ENCODE peak calls at places on chromosomes 2 and 18, in five cellular contexts. Z is lower lobe of right lung, I is HCT116, E is psoas muscle, M is dorsolateral prefrontal cortex. V is an unnamed sample.

GRCh38 chr2:80199504-80199903 is 105.0 kb downstream of the LRRTM1 start:
- DNase-seq in Z (no peak), I (no peak), E (no peak), M (no peak), V (no peak)

GRCh38 chr2:170886391-170886790 is 42.7 kb upstream of the GORASP2 start:
- DNase-seq in Z (no peak), I (no peak), E (no peak), M (no peak), V (no peak)

GRCh38 chr2:105539331-105539730 is 140.5 kb upstream of the FHL2 start:
- DNase-seq in Z (no peak), I (no peak), E (no peak), M (no peak), V (no peak)

GRCh38 chr2:218011641-218012040 is 8.8 kb upstream of the TNS1 start:
- DNase-seq in Z (no peak), I (no peak), E (no peak), M (no peak), V (no peak)

GRCh38 chr2:193751299-193751698 is 1556.6 kb upstream of the TMEFF2 start:
- DNase-seq in Z (no peak), I (no peak), E (no peak), M (no peak), V (no peak)

GRCh38 chr2:10957396-10957795 is 45.7 kb downstream of the KCNF1 start:
- DNase-seq in Z (no peak), I (no peak), E (no peak), M (no peak), V (no peak)

GRCh38 chr18:68769423-68769822 is 28.5 kb upstream of the CCDC102B start:
- DNase-seq in Z (no peak), I (no peak), E (no peak), M (no peak), V (no peak)

GRCh38 chr2:974054-974453 is 23.4 kb downstream of the SNTG2 start:
- DNase-seq in Z (no peak), I (no peak), E (no peak), M (no peak), V (no peak)

GRCh38 chr2:217366246-217366645 is 506.4 kb upstream of the TNP1 start:
- DNase-seq in Z (no peak), I (no peak), E (no peak), M (no peak), V (no peak)

GRCh38 chr2:96618599-96619283 is 19.4 kb downstream of the KANSL3 start:
- DNase-seq in Z (no peak), I (no peak), E (no peak), M (no peak), V (no peak)
- TF ChIP-seq CTCF in Z (no peak), I (no peak), E (no peak), M (no peak), V (no peak)

GRCh38 chr2:120348134-120349103 is 2.5 kb downstream of the INHBB start:
- DNase-seq in Z (no peak), I (no peak), E (no peak), M (no peak), V (no peak)
- H3K27me3 ChIP-seq in Z (peaks cover 53% of the 10 kb centered on the region), I (no peaks in the 10 kb centered on the region), E (no peaks in the 10 kb centered on the region), M (peaks cover 22% of the 10 kb centered on the region), V (no peaks in the 10 kb centered on the region)

GRCh38 chr2:168694876-168695275 is 107.6 kb upstream of the NOSTRIN start:
- DNase-seq in Z (no peak), I (no peak), E (no peak), M (no peak), V (no peak)

GRCh38 chr2:168699834-168700417 is 102.5 kb upstream of the NOSTRIN start:
- DNase-seq in Z (peak; percentile 67), I (no peak), E (peak; percentile 82), M (peak; percentile 76), V (peak; percentile 70)

GRCh38 chr2:168700615-168701245 is 101.7 kb upstream of the NOSTRIN start:
- DNase-seq in Z (no peak), I (no peak), E (no peak), M (no peak), V (no peak)

GRCh38 chr2:168698959-168699358 is 103.5 kb upstream of the NOSTRIN start:
- DNase-seq in Z (no peak), I (no peak), E (no peak), M (no peak), V (no peak)

GRCh38 chr2:168697668-168698121 is 104.7 kb upstream of the NOSTRIN start:
- DNase-seq in Z (no peak), I (no peak), E (no peak), M (no peak), V (no peak)
- TF ChIP-seq CTCF in Z (no peak), I (no peak), E (no peak), M (no peak), V (no peak)

DNA sequence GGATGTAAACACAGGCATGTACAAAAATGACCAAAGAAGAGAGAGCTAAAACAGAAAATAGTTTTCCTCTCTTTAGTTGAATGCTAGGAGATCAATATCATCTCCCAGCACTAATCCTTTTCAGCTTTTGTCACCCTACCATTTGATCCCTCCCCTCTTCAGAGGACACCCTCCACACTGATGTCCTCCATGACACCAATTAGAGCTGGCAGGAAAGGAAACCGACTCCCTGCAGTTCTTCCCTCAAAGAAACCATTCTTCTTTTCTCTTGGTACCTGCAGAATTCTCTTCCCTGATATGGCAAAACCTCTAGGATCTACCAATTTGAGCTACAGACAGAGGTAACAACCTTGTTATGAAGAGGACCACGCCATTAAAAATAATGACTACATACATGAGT is 5.3 kb downstream of the EPB41L3 start:
- DNase-seq in Z (no peak), I (no peak), E (no peak), M (no peak), V (no peak)
- H3K27me3 ChIP-seq in Z (no peaks in the 10 kb centered on the region), I (no peaks in the 10 kb centered on the region), E (no peaks in the 10 kb centered on the region), M (no peaks in the 10 kb centered on the region), V (no peaks in the 10 kb centered on the region)

GRCh38 chr2:240990266-240990529 is 8.2 kb upstream of the SNED1 start:
- DNase-seq in Z (no peak), I (no peak), E (no peak), M (peak; percentile 6), V (no peak)

GRCh38 chr2:240988571-240989271 is 9.7 kb upstream of the SNED1 start:
- DNase-seq in Z (peak; percentile 38), I (no peak), E (peak; percentile 44), M (no peak), V (no peak)

GRCh38 chr2:240988146-240988545 is 10.3 kb upstream of the SNED1 start:
- DNase-seq in Z (no peak), I (no peak), E (peak; percentile 44), M (no peak), V (no peak)

GRCh38 chr2:240990726-240991377 is 7.6 kb upstream of the SNED1 start:
- DNase-seq in Z (peak; percentile 47), I (no peak), E (peak; percentile 56), M (peak; percentile 22), V (no peak)

DNA sequence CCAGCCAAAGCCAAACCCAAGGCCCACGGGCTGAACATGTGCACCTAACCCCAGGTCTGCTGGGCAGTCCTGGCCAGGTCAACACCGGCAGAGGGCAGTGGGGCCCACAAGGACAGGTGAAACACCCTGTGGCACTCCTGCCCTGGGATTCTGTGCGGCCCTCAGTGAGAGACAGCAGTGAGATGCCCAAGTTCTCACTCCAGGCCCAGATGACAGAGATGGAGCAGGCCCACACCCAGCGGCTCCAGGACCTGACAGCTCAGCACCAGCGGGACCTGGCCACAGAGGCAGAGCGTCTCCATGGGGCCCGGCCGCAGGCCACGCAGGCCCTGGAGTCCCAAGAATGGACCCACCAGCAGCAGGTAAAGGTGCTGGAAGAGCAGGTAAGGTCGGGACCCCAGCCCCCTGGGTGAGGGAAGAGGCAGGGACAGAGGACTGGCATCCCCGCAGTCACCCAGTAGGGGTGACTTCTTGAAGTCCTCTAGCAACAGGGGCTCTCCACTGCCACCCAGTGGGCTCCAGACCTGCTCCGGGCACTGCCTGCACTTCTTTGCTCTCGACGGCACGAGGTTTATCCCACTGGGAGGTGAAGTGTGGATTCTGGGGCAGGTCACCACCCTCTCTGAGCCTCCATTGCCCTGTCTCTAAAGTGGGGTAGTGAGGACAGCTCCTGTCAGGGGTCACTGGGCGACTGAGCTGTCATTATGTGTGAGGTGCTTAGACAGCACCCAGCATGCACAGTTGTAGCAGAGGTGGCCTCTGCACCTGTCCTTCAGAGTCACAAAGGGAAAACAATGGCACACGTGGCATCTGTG is 8.8 kb upstream of the SNED1 start:
- DNase-seq in Z (peak; percentile 63), I (peak; percentile 48), E (peak; percentile 83), M (no peak), V (no peak)
- TF ChIP-seq CTCF in Z (peak; percentile 48), I (peak; percentile 80), E (peak; percentile 47), M (no peak), V (peak; percentile 60)

GRCh38 chr2:42183775-42184174 is 14.6 kb downstream of the EML4 start:
- DNase-seq in Z (no peak), I (no peak), E (no peak), M (no peak), V (no peak)

GRCh38 chr2:42186378-42186777 is 17.2 kb downstream of the EML4 start:
- DNase-seq in Z (no peak), I (no peak), E (no peak), M (no peak), V (no peak)

GRCh38 chr2:42182654-42183308 is 13.6 kb downstream of the EML4 start:
- DNase-seq in Z (no peak), I (no peak), E (no peak), M (no peak), V (no peak)

GRCh38 chr2:42185200-42185921 is 16.2 kb downstream of the EML4 start:
- DNase-seq in Z (no peak), I (no peak), E (no peak), M (no peak), V (no peak)

DNA sequence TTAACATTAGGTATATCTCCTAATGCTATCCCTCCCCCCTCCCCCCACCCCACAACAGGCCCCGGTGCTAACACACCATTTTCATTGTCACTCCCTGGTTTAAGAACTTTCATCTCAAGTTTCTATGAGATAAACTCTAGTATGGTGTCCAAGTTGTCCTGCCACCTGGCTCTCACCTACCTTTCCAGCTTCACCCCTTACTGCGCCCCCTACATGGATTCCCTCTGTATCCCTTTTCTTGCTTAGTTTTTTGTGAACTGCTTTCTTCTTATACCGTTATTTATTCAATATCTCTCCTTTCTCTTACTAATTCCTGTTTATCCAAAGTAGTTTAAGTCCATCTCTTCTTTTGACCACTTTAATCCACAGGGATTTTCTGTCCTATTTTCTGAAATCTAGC is 15.2 kb downstream of the EML4 start:
- DNase-seq in Z (no peak), I (no peak), E (no peak), M (no peak), V (no peak)
- H3K27me3 ChIP-seq in Z (no peaks in the 10 kb centered on the region), I (no peaks in the 10 kb centered on the region), E (no peaks in the 10 kb centered on the region), M (no peaks in the 10 kb centered on the region), V (no peaks in the 10 kb centered on the region)

DNA sequence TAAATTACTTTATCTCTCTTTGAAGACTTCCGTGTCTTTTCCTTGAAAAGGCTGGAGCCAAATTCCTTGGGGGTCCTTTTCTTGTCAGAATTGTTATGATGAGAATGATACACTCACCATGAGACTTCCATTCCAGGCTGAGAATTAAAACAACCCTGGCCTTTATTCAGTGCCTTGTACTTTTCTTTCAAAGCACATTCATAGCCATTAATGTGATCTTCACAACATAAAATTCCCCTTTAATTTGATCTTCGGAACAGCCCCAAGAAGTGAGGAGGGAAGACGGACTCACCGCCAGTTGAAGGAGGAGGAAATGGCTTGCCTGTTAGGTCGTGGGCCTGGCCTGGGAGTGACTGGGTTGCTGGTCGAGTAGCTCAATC is 127.3 kb downstream of the DDX1 start:
- DNase-seq in Z (no peak), I (no peak), E (no peak), M (no peak), V (no peak)
- TF ChIP-seq CTCF in Z (no peak), I (no peak), E (no peak), M (no peak), V (no peak)

GRCh38 chr2:95799892-95800291 is 191.7 kb downstream of the ANKRD36C start:
- DNase-seq in Z (peak; percentile 35), I (no peak), E (peak; percentile 16), M (no peak), V (no peak)

GRCh38 chr2:95799490-95799889 is 192.1 kb downstream of the ANKRD36C start:
- DNase-seq in Z (no peak), I (no peak), E (peak; percentile 21), M (no peak), V (no peak)
- H3K27me3 ChIP-seq in Z (no peaks in the 10 kb centered on the region), I (no peaks in the 10 kb centered on the region), E (no peaks in the 10 kb centered on the region), M (no peaks in the 10 kb centered on the region), V (no peaks in the 10 kb centered on the region)